ENCODE peak calls at places on chromosomes 4 and X, in seven cellular contexts. E, C, P, F, X, T and J are unnamed samples. For H3K4me1, the result is how much of the 10 kb centered on the place peaks cover.

GRCh38 chrX:13220916-13221315 is 98.9 kb downstream of the ATXN3L start:
- DNase-seq in F (no peak), E (no peak), X (no peak), C (no peak), P (peak), T (no peak), J (no peak)

GRCh38 chr4:18566970-18567799 is 545.6 kb upstream of the LCORL start:
- DNase-seq in P (no peak), F (no peak), X (no peak), C (no peak), E (no peak), T (no peak), J (no peak)

GRCh38 chrX:138748480-138748879 is 37.0 kb upstream of the FGF13 start:
- DNase-seq in X (no peak), C (no peak), T (no peak), E (no peak), F (no peak), P (peak), J (no peak)

GRCh38 chr4:113052379-113052951 is 3.0 kb downstream of the ANK2 start:
- DNase-seq in X (no peak), P (no peak), E (no peak), C (no peak), T (no peak), F (no peak), J (no peak)

GRCh38 chr4:87734936-87735335 is 64.4 kb upstream of the IBSP start:
- DNase-seq in T (no peak), F (no peak), X (no peak), E (no peak), C (no peak), P (no peak), J (no peak)

GRCh38 chr4:147855670-147856069 is 123.8 kb downstream of the ARHGAP10 start:
- DNase-seq in T (no peak), C (no peak), E (no peak), F (no peak), X (no peak), P (no peak), J (no peak)

GRCh38 chrX:41293269-41293668 is 40.7 kb upstream of the DDX3X start:
- DNase-seq in P (no peak), E (no peak), C (no peak), X (no peak), T (no peak), F (no peak), J (no peak)

GRCh38 chr4:78656968-78657445 is 105.4 kb downstream of the ANXA3 start:
- DNase-seq in E (peak), C (no peak), X (no peak), F (no peak), P (no peak), T (no peak), J (no peak)

GRCh38 chrX:72609313-72609712 is 36.7 kb upstream of the HDAC8 start:
- DNase-seq in X (no peak), T (no peak), P (no peak), E (no peak), F (no peak), C (no peak), J (no peak)

GRCh38 chrX:109270580-109271484 is 211.1 kb downstream of the GUCY2F start:
- DNase-seq in P (no peak), F (no peak), X (peak), E (no peak), T (peak), C (no peak), J (peak)

GRCh38 chr4:185201983-185202962 is 1.5 kb downstream of the CFAP97 start:
- DNase-seq in P (peak), F (no peak), C (no peak), T (no peak), E (no peak), X (no peak), J (no peak)

GRCh38 chr4:138330531-138330930 is 88.4 kb upstream of the SLC7A11 start:
- DNase-seq in T (no peak), F (no peak), P (no peak), X (no peak), E (no peak), C (no peak), J (no peak)

GRCh38 chrX:1012678-1013300 is 199.7 kb downstream of the CRLF2 start:
- DNase-seq in C (peak), T (peak), E (no peak), P (no peak), X (no peak), F (no peak), J (no peak)

GRCh38 chr4:16269742-16270522 is 43.7 kb upstream of the TAPT1 start:
- DNase-seq in C (no peak), T (no peak), P (no peak), X (peak), E (no peak), F (no peak), J (no peak)

GRCh38 chrX:53714580-53715335 is 28.2 kb upstream of the HUWE1 start:
- DNase-seq in T (peak), P (no peak), C (no peak), F (no peak), E (peak), X (peak), J (no peak)

GRCh38 chr4:71775449-71775848 is 8.4 kb downstream of the GC start:
- DNase-seq in F (no peak), E (no peak), X (no peak), T (no peak), C (no peak), P (no peak), J (no peak)

GRCh38 chrX:93422693-93423092 is 250.7 kb downstream of the NAP1L3 start:
- DNase-seq in F (no peak), C (no peak), T (no peak), E (no peak), P (peak), X (no peak), J (no peak)

DNA sequence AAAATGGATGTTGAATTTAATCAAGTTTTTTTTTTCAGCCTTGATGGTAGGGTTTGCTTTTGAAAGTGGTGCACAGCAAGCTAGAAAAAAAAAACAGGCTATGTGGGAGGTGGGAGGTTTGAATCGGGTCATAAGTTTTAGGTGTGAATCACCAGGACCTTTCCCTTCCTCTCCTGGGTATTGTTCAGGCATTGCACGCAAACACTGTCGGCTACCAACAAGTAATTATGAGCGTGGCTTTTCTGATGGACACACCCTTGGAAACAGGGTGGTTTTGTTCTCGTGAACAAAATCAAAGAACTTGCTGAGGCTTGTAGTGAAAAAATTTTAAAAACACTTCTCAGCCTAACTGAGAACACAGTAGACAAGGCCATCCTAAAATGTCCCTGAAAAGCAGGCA is 18.1 kb downstream of the PIR start:
- DNase-seq in P (no peak), E (no peak), C (no peak), X (no peak), F (no peak), T (no peak), J (no peak)
- H3K4me3 ChIP-seq in P (no peak), E (no peak), C (no peak), X (no peak), F (no peak), T (no peak), J (no peak)

GRCh38 chr4:73702796-73703287 is 37.5 kb upstream of the CXCL8 start:
- DNase-seq in F (no peak), X (no peak), P (no peak), C (no peak), T (no peak), E (no peak), J (no peak)
- H3K4me1 ChIP-seq in F (under half), X (under half), P (under half), C (under half), T (under half), E (under half), J (half or more)

DNA sequence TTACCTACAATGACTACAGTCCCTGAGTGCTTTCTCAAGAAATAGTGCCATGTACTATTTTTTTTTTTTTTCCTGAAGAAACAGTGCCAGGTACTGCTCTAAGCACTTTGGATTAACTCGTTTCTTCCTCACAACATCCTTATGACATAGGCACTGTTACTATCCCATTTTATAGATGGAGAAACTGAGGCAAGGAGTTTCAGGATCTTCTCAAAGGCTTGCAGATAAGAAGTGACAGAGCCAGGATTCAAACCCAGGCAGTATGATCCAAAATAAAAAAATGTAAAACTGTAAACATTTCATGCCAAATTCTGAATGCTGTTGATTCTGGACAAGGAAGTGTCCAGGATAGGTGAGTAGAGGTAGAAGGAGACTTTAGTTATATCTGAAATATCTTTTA is 1.1 kb downstream of the FANCB start:
- DNase-seq in C (no peak), P (no peak), F (no peak), E (no peak), T (no peak), X (no peak), J (no peak)
- H3K4me3 ChIP-seq in C (no peak), P (peak), F (no peak), E (no peak), T (no peak), X (no peak), J (no peak)

DNA sequence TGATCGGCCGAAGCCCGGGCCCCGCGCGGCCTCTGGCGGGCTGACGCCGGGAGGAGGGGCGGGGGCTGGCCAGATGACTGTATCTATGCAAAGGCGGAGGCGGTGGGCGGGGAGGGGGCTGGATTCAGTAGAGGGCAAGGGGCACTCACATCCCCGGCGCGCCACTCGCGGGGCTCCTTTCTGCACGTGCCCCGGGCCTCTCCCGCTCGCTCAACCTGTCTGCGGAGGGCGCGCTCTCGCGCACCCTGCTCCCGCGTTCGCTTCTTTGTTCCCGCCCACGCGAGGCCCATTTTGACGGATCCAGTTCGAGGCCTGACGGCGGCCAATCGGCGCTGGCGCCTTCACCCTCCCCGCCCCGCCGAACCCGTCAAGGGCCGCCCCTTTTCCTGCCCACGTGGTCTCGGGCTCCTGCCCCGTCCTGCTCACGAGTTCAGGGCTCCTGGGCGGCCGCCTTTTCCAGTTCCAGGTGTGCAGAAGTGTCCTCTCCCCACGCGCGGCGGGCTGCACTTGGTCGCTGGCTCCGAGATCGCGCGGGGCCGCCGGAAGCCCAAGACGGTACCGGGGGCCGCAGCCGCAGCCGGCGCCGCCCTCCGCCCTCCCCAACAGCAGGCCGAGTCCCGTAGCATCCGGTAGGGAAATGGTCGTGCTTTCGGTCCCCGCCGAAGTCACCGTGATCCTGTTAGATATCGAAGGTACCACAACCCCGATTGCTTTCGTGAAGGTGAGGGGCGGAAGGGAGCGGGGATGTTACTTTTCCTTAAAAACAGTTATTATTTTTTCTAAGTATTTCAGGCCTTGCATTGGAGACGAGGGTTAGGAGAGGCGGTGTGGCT is at the start of the genes ENOPH1 and HNRNPDL:
- DNase-seq in E (peak), X (peak), T (peak), C (peak), P (peak), F (peak), J (peak)
- H3K4me1 ChIP-seq in E (under half), X (under half), T (under half), C (under half), P (under half), F (under half), J (under half)

DNA sequence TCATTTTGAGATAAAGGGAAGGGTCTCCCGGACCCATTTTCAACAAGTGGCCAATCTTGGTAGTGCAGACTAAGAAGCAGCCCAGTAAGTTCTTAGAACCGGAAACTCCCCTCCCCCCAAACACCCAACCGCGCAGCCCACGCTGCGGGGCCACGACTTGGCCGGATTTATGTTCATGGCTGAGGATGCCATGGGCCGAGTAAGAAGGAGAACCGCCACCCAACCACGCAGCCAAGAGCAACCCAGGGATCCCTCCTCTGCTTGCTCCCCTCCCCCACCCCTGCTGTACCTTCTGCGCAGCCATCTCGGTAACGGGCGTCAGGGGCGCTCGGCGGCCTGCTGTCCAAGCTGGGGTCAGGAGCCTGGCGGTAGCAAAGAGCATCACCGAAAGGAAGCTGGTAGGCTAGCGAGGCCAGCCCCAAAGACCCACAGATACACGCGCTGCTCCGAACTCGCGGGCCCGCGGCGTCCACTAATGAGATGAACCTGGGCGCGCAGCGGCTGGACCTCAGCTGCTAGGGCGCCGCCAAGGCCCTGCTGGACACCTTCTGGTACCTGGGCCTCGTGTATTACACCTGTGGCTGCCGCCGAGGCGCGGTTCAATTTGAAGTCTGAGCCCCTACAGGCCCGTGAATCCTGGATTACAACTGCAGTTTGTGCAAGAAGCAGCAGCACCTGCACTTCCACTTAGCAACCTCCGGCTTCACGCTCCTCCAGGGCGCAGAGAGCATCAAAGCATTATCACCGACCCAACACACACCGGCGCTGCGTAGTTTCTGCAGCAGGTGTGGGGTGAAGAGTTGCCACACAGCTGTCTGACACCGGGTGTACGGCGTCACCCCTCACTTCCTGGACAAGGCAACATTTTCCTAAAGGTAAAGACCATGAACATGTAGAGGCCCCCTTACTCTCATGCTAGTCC is 63.4 kb downstream of the NUDT10 start:
- DNase-seq in X (peak), T (peak), C (no peak), E (peak), F (no peak), P (peak), J (no peak)
- H3K4me3 ChIP-seq in X (peak), T (peak), C (peak), E (peak), F (peak), P (peak), J (peak)

DNA sequence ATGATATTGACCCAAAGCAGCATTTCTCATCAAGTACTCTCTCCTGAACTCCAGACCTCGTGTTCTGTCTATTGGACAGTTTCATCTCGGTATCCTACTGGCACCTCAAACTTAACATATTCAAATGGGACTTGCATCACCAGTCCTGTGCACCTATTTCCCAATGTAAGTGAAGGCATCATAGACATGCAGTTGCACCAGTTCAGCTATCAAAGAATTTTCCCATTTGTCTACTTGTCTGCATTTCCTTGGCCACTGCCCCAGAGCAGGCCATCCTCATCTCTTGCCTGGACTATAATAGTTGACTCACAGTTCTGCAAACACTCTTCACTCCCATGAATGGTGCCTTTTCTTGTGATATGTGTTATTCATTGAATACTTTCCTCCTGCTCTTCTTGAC is 11.3 kb upstream of the LIMCH1 start:
- DNase-seq in T (no peak), C (no peak), P (no peak), X (no peak), F (no peak), E (no peak), J (no peak)
- H3K4me1 ChIP-seq in T (under half), C (under half), P (under half), X (under half), F (under half), E (under half), J (under half)

DNA sequence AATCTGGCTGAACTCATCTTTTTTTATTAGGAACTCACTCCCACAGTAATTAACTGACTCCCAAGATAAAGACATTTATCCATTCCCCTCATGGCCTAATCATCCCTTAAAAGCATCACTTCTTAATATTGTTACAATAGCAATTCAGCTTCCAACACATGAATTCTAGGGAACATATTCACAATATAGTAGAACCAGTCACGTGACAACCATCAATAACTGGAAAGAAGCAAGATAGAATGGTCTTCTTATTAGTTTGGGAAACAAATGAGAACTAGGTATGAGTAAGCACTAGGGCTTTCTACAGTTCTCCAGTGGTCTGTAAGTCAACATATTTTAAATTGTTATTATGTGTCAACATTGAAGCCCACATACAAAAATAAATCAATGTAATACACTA is 170.1 kb downstream of the KLHL4 start:
- DNase-seq in C (no peak), P (no peak), T (no peak), X (no peak), E (no peak), F (no peak), J (no peak)
- H3K4me3 ChIP-seq in C (no peak), P (no peak), T (no peak), X (no peak), E (no peak), F (no peak), J (no peak)

GRCh38 chr4:3290889-3291321 is 1.9 kb upstream of the RGS12 start:
- DNase-seq in C (peak), T (peak), E (no peak), X (no peak), P (no peak), F (no peak), J (no peak)

GRCh38 chr4:3292571-3293409 is at the start of gene RGS12:
- DNase-seq in E (peak), P (peak), T (peak), F (peak), C (peak), X (peak), J (peak)

GRCh38 chr4:3291969-3292570 is 751 bp upstream of the RGS12 start:
- DNase-seq in E (peak), T (peak), X (peak), C (peak), F (no peak), P (no peak), J (no peak)

GRCh38 chr4:3290476-3290875 is 2.3 kb upstream of the RGS12 start:
- DNase-seq in T (no peak), C (peak), X (no peak), E (no peak), F (no peak), P (no peak), J (no peak)

GRCh38 chr4:3291411-3291968 is 1.3 kb upstream of the RGS12 start:
- DNase-seq in P (no peak), X (peak), F (no peak), C (no peak), T (peak), E (peak), J (no peak)
- H3K4me1 ChIP-seq in P (under half), X (under half), F (under half), C (under half), T (under half), E (under half), J (half or more)

DNA sequence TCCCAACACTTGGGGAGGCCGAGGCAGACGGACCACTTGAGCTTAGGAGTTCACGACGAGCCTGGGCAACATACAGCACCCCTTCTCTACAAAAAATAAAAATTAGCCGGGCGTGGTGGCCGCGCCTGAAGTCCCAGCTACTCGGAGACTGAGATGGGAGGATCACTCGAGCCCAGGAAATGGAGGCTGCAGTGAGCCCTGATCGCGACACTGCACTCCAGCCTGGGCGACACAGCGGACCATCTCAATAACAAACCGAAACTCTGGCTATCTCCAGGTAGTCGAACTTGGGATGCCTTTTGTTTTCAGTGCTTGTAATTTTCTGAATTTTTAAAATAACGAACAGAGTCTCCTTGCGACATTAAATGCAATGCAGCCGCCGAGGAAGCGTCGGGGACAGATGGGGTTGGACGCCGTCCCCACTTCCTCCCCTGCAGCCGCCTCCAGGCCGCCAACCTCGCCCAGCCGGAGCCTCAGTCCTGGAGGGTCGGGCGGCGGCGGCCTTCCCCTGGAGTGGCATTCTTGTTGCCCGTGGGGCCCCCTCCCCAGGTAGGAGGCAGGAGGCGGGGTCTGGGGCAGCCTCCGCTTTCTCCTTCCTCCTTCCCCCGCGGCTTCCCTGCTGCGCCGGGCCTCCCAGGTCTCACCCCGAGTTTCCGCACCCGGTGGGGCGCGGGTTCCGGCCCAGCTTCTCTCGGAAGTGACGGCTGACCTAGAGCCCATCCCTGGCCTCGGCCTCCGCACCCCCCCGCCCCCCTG is 14.6 kb downstream of the HMX1 start:
- DNase-seq in T (no peak), P (no peak), F (no peak), C (no peak), X (no peak), E (no peak), J (no peak)
- H3K4me3 ChIP-seq in T (peak), P (no peak), F (no peak), C (peak), X (peak), E (peak), J (peak)